ENCODE peak calls at places on chromosomes 3 and 15, in seven cellular contexts. One of them, this sample, is unnamed.
A peak's percentile ranks its signal among the peaks of the same experiment; 100 is the strongest.

GRCh38 chr15:62644874-62645755 is 397.4 kb upstream of the TPM1 start:
- DNase-seq in GM12864: no peak
- DNase-seq in right atrium auricular region: no peak
- DNase-seq in LNCaP clone FGC: no peak
- DNase-seq in choroid plexus epithelial cell: no peak
- DNase-seq in nephron progenitor cell: no peak
- DNase-seq in testis: no peak
- DNase-seq in this sample: no peak

GRCh38 chr3:186683996-186684395 is 18.2 kb downstream of the HRG start:
- DNase-seq in choroid plexus epithelial cell: no peak
- DNase-seq in testis: no peak
- DNase-seq in nephron progenitor cell: no peak
- DNase-seq in GM12864: no peak
- DNase-seq in LNCaP clone FGC: no peak
- DNase-seq in right atrium auricular region: no peak
- DNase-seq in this sample: no peak

GRCh38 chr15:50463423-50464358 is 39.5 kb downstream of the USP8 start:
- DNase-seq in right atrium auricular region: no peak
- DNase-seq in LNCaP clone FGC: no peak
- DNase-seq in testis: no peak
- DNase-seq in nephron progenitor cell: no peak
- DNase-seq in choroid plexus epithelial cell: peak; percentile 77
- DNase-seq in GM12864: no peak
- DNase-seq in this sample: no peak

GRCh38 chr15:90819850-90820249 is 48.5 kb upstream of the FURIN start:
- DNase-seq in choroid plexus epithelial cell: no peak
- DNase-seq in testis: no peak
- DNase-seq in nephron progenitor cell: no peak
- DNase-seq in GM12864: no peak
- DNase-seq in LNCaP clone FGC: no peak
- DNase-seq in right atrium auricular region: no peak
- DNase-seq in this sample: no peak

GRCh38 chr15:34721802-34722795 is 32.7 kb downstream of the GJD2 start:
- DNase-seq in nephron progenitor cell: peak; percentile 64
- DNase-seq in testis: peak; percentile 58
- DNase-seq in choroid plexus epithelial cell: peak; percentile 31
- DNase-seq in right atrium auricular region: peak; percentile 82
- DNase-seq in LNCaP clone FGC: no peak
- DNase-seq in GM12864: no peak
- DNase-seq in this sample: no peak

GRCh38 chr3:122857019-122857418 is 62.1 kb downstream of the SLC49A4 start:
- DNase-seq in testis: no peak
- DNase-seq in nephron progenitor cell: no peak
- DNase-seq in choroid plexus epithelial cell: peak; percentile 82
- DNase-seq in LNCaP clone FGC: no peak
- DNase-seq in GM12864: no peak
- DNase-seq in right atrium auricular region: no peak
- DNase-seq in this sample: no peak

GRCh38 chr3:61563614-61564404 is 2.4 kb downstream of the PTPRG start:
- DNase-seq in choroid plexus epithelial cell: no peak
- DNase-seq in nephron progenitor cell: peak; percentile 36
- DNase-seq in right atrium auricular region: no peak
- DNase-seq in GM12864: no peak
- DNase-seq in testis: no peak
- DNase-seq in LNCaP clone FGC: no peak
- DNase-seq in this sample: peak; percentile 24

GRCh38 chr3:194098872-194099183 is 37.1 kb upstream of the HES1 start:
- DNase-seq in right atrium auricular region: no peak
- DNase-seq in testis: no peak
- DNase-seq in LNCaP clone FGC: no peak
- DNase-seq in nephron progenitor cell: no peak
- DNase-seq in choroid plexus epithelial cell: no peak
- DNase-seq in GM12864: no peak
- DNase-seq in this sample: no peak

DNA sequence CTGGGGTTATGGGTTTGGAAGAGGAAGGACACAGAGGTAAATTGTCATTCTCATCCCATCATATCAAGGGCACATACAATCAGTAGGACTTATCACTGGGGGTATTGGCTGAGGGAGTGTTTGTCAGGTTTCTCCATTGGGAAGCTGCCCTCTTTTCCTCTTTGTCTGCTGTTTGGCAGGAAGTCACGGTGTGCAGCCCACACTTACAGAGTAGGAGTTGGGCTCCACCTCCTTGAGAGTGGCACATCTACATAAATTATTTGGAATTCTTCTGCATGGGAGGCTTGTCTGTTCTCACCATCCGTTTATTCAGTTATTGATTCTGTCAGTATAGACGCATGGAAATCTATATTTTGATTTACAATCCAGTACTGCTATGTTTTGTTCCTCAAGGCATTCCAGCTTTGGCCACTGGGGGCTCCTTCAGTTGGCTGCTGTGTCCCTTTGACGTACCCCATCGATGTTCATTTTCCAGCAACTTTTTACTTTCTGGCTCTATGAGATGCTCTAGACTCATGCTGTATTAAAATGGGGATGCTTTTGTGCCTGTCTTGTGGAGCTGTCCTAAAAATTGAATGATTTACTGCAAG is 200.3 kb downstream of the SLCO3A1 start:
- DNase-seq in GM12864: no peak
- DNase-seq in LNCaP clone FGC: no peak
- DNase-seq in choroid plexus epithelial cell: no peak
- DNase-seq in nephron progenitor cell: no peak
- DNase-seq in right atrium auricular region: no peak
- DNase-seq in testis: no peak
- DNase-seq in this sample: no peak
- TF ChIP-seq CTCF in GM12864: peak; percentile 46
- TF ChIP-seq CTCF in LNCaP clone FGC: peak; percentile 22
- TF ChIP-seq CTCF in choroid plexus epithelial cell: peak; percentile 20
- TF ChIP-seq CTCF in nephron progenitor cell: peak; percentile 48
- TF ChIP-seq CTCF in right atrium auricular region: peak; percentile 47
- TF ChIP-seq CTCF in testis: peak; percentile 38
- TF ChIP-seq CTCF in this sample: no peak

DNA sequence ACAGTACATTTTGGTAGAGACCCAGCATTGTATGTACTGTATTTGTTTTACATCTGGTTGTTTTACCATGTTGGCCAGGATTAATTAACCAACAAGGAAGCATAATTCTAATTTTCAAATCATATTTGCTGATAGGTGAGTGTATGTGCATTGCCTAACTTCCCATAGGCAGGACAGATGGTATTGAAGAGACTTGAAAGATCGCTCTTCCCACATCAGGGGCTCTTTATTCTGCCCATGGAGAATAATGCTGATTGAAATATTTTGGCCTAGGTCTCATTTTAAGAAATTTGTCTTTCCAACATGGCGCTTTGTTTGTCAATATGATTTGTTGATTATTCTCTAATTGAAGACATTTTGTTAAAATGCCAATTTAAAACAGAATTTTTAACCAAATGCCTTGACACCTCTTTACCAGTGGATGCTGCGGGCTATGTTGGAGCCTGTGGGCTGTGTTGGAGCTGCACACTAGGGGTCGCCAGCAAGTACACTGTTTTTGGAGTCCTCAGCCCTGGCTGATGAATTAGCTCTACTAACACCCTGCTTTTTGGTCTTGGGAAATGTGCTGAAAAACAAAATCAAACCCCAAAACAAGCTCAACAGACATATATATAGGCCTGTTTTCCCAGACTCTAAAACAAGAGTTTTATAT is 5.3 kb downstream of the P2RY12 start:
- DNase-seq in GM12864: no peak
- DNase-seq in right atrium auricular region: no peak
- DNase-seq in testis: peak; percentile 26
- DNase-seq in nephron progenitor cell: peak; percentile 72
- DNase-seq in choroid plexus epithelial cell: peak; percentile 57
- DNase-seq in LNCaP clone FGC: no peak
- DNase-seq in this sample: peak; percentile 13
- TF ChIP-seq CTCF in GM12864: peak; percentile 77
- TF ChIP-seq CTCF in right atrium auricular region: peak; percentile 56
- TF ChIP-seq CTCF in testis: no peak
- TF ChIP-seq CTCF in nephron progenitor cell: peak; percentile 72
- TF ChIP-seq CTCF in choroid plexus epithelial cell: peak; percentile 92
- TF ChIP-seq CTCF in LNCaP clone FGC: peak; percentile 43
- TF ChIP-seq CTCF in this sample: peak; percentile 51

DNA sequence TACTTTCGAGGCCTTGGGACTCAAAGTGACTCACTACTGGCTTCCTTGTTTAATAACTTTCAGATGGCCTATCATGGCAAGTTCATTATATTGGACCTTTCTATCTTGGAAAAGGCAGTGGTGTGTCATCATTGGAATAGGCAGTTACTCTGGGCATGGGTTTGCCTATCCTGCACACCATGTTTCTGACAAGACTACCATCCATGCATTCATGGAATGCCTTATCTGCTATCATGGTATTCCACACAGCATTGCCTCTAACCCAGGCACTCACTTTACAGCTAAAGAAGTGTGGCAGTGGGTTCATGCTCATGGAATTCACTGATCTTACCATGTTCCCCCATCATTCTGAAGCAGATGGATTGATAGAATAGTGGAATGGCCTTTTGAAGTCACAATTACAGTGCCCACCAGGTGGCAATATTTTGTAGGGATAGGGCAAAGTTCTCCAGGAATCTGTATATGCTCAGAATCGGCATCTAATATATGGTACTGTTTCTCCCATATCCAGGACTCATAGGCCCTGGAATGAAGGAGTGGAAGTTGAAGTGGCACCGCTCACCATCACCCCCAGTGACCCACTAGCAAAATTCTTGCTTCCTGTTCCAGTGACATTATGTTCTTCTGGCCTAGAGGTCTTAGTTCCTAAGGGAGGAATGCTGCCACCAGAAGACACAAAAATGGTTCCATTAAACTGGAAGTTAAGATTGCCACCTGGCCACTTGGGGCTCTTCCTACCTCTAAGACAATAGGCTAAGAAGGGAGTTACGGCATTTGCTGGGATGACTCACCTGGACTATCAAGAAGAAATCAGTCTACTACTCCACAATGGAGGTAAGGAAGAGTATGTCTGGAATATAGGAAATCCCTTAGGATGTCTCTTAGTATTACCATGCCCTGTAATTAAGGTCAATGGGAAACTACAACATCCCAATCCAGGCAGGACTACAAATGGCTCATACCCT is 1161.4 kb downstream of the SI start:
- DNase-seq in GM12864: no peak
- DNase-seq in choroid plexus epithelial cell: no peak
- DNase-seq in right atrium auricular region: no peak
- DNase-seq in nephron progenitor cell: no peak
- DNase-seq in testis: peak; percentile 38
- DNase-seq in LNCaP clone FGC: no peak
- DNase-seq in this sample: no peak
- TF ChIP-seq CTCF in GM12864: no peak
- TF ChIP-seq CTCF in choroid plexus epithelial cell: no peak
- TF ChIP-seq CTCF in right atrium auricular region: no peak
- TF ChIP-seq CTCF in nephron progenitor cell: peak; percentile 36
- TF ChIP-seq CTCF in testis: no peak
- TF ChIP-seq CTCF in LNCaP clone FGC: peak; percentile 50
- TF ChIP-seq CTCF in this sample: no peak

DNA sequence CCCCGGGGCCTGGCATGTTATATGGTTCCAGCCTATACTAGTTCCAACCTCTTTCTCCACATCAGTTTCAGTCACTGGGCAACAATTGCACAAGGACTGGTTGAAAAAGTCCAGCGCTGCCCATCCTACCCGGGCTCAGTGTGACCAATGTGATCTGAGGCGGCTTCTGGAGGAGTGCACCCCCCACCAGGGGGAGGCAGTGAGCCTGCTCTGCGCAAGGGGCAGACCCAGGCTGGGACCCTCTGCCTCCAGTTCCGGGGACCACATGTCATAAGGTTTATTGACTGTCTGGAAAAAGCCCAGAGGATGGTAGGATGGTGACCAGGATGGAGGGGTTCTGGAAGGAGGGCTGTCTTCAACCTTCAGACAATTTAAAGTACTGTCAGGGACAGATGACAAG is 25.6 kb upstream of the NR2E3 start:
- DNase-seq in testis: no peak
- DNase-seq in LNCaP clone FGC: no peak
- DNase-seq in choroid plexus epithelial cell: no peak
- DNase-seq in GM12864: no peak
- DNase-seq in right atrium auricular region: no peak
- DNase-seq in nephron progenitor cell: no peak
- DNase-seq in this sample: no peak
- TF ChIP-seq CTCF in testis: no peak
- TF ChIP-seq CTCF in LNCaP clone FGC: peak; percentile 32
- TF ChIP-seq CTCF in choroid plexus epithelial cell: peak; percentile 53
- TF ChIP-seq CTCF in GM12864: peak; percentile 66
- TF ChIP-seq CTCF in right atrium auricular region: peak; percentile 33
- TF ChIP-seq CTCF in nephron progenitor cell: no peak
- TF ChIP-seq CTCF in this sample: peak; percentile 9

This sample was measured in GM20000.